ENCODE peak calls at places on chromosome 6, in nine cellular contexts. One of them, this sample, is unnamed.

GRCh38 chr6:140623498-140623897 is 1249.0 kb upstream of the CITED2 start:
- DNase-seq in vagina: no peak
- DNase-seq in HL-60: no peak
- DNase-seq in prostate gland: no peak
- DNase-seq in sigmoid colon: no peak
- DNase-seq in transverse colon: no peak
- DNase-seq in breast epithelium: no peak
- DNase-seq in stomach: no peak
- DNase-seq in spleen: no peak
- DNase-seq in this sample: no peak

GRCh38 chr6:134532694-134533624 is 215.0 kb upstream of the SGK1 start:
- DNase-seq in spleen: no peak
- DNase-seq in prostate gland: no peak
- DNase-seq in transverse colon: no peak
- DNase-seq in breast epithelium: no peak
- DNase-seq in vagina: no peak
- DNase-seq in stomach: no peak
- DNase-seq in sigmoid colon: no peak
- DNase-seq in HL-60: no peak
- DNase-seq in this sample: no peak

GRCh38 chr6:38882157-38882556 is 166.4 kb upstream of the GLP1R start:
- DNase-seq in vagina: no peak
- DNase-seq in transverse colon: no peak
- DNase-seq in prostate gland: no peak
- DNase-seq in sigmoid colon: no peak
- DNase-seq in stomach: no peak
- DNase-seq in spleen: no peak
- DNase-seq in HL-60: no peak
- DNase-seq in breast epithelium: no peak
- DNase-seq in this sample: no peak

GRCh38 chr6:27617046-27617687 is 144.3 kb upstream of the ZNF184 start:
- DNase-seq in stomach: no peak
- DNase-seq in vagina: no peak
- DNase-seq in transverse colon: no peak
- DNase-seq in prostate gland: no peak
- DNase-seq in sigmoid colon: no peak
- DNase-seq in breast epithelium: no peak
- DNase-seq in spleen: no peak
- DNase-seq in HL-60: no peak
- DNase-seq in this sample: no peak

GRCh38 chr6:152185158-152185574 is 377.7 kb downstream of the ESR1 start:
- DNase-seq in HL-60: no peak
- DNase-seq in breast epithelium: no peak
- DNase-seq in spleen: no peak
- DNase-seq in stomach: no peak
- DNase-seq in sigmoid colon: no peak
- DNase-seq in vagina: no peak
- DNase-seq in prostate gland: no peak
- DNase-seq in transverse colon: no peak
- DNase-seq in this sample: no peak

GRCh38 chr6:22152871-22153270 is 144.0 kb downstream of the PRL start:
- DNase-seq in vagina: no peak
- DNase-seq in stomach: no peak
- DNase-seq in spleen: no peak
- DNase-seq in HL-60: no peak
- DNase-seq in breast epithelium: no peak
- DNase-seq in prostate gland: no peak
- DNase-seq in transverse colon: no peak
- DNase-seq in sigmoid colon: no peak
- DNase-seq in this sample: no peak

GRCh38 chr6:36911946-36912555 is 26.3 kb downstream of the C6orf89 start:
- DNase-seq in stomach: no peak
- DNase-seq in transverse colon: no peak
- DNase-seq in breast epithelium: no peak
- DNase-seq in spleen: no peak
- DNase-seq in sigmoid colon: no peak
- DNase-seq in HL-60: peak
- DNase-seq in vagina: no peak
- DNase-seq in prostate gland: no peak
- DNase-seq in this sample: no peak

GRCh38 chr6:70709826-70710225 is 42.1 kb downstream of the SMAP1 start:
- DNase-seq in vagina: no peak
- DNase-seq in breast epithelium: no peak
- DNase-seq in spleen: no peak
- DNase-seq in stomach: no peak
- DNase-seq in transverse colon: no peak
- DNase-seq in HL-60: no peak
- DNase-seq in sigmoid colon: no peak
- DNase-seq in prostate gland: no peak
- DNase-seq in this sample: no peak

GRCh38 chr6:130322673-130323268 is 43.0 kb upstream of the TMEM200A start:
- DNase-seq in breast epithelium: no peak
- DNase-seq in HL-60: peak
- DNase-seq in vagina: no peak
- DNase-seq in transverse colon: peak
- DNase-seq in spleen: no peak
- DNase-seq in sigmoid colon: no peak
- DNase-seq in stomach: peak
- DNase-seq in prostate gland: peak
- DNase-seq in this sample: no peak

GRCh38 chr6:170296423-170296745 is 5.5 kb upstream of the DLL1 start:
- DNase-seq in sigmoid colon: no peak
- DNase-seq in stomach: no peak
- DNase-seq in vagina: no peak
- DNase-seq in spleen: no peak
- DNase-seq in transverse colon: no peak
- DNase-seq in HL-60: no peak
- DNase-seq in breast epithelium: no peak
- DNase-seq in prostate gland: no peak
- DNase-seq in this sample: no peak

GRCh38 chr6:170293881-170294755 is 3.2 kb upstream of the DLL1 start:
- DNase-seq in transverse colon: no peak
- DNase-seq in vagina: no peak
- DNase-seq in sigmoid colon: peak
- DNase-seq in prostate gland: no peak
- DNase-seq in stomach: no peak
- DNase-seq in breast epithelium: no peak
- DNase-seq in HL-60: no peak
- DNase-seq in spleen: no peak
- DNase-seq in this sample: no peak

GRCh38 chr6:170296746-170297576 is 6.1 kb upstream of the DLL1 start:
- DNase-seq in vagina: no peak
- DNase-seq in stomach: no peak
- DNase-seq in HL-60: no peak
- DNase-seq in prostate gland: no peak
- DNase-seq in spleen: no peak
- DNase-seq in breast epithelium: no peak
- DNase-seq in sigmoid colon: no peak
- DNase-seq in transverse colon: no peak
- DNase-seq in this sample: no peak

GRCh38 chr6:170294813-170295518 is 4.1 kb upstream of the DLL1 start:
- DNase-seq in prostate gland: no peak
- DNase-seq in HL-60: no peak
- DNase-seq in transverse colon: no peak
- DNase-seq in sigmoid colon: no peak
- DNase-seq in vagina: no peak
- DNase-seq in breast epithelium: no peak
- DNase-seq in stomach: no peak
- DNase-seq in spleen: no peak
- DNase-seq in this sample: no peak

DNA sequence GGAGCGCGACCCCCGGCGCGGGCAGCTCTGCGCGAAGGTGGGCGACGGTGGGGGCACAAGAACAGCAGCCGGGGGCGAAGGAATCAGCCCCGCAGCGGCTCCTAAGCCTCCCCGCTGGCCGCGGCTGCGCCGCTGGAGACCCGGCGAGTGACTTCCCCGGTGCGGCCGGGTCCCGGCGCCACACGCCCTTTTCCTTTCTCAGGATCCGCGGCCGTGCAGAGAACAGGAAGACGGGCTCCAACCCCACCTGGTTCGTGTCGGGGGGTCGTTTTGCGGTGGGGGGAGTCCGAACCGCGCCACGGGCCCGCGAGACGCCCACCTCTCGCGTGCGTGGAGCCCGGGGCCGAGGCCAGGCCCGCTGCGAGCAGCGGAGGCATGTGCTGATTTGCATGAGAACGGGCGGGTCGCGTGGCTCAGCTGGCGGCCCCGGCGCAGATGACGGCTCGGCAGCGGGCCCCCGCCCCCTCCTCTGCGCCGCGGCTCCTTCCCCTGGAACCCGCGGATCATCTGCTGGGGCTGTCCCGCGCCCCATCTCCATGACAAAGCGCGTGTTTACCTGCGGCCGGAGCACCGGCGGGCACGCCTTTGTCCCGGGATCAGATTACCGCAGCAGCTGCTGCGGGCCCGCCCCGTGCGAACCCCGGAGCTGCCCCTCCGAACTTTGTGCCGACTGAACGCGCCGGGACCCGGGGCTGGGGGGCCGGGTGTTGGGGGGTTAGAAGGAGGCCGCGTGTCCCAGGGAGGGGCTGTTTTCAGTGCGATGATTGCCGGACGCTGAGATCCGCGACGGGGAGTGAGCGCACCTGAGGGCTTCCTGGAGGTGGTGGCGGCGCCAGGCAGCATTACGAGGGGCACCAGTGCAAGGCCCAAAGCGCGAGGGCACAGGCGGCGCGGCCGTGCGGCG is 4.9 kb upstream of the DLL1 start:
- DNase-seq in breast epithelium: no peak
- DNase-seq in sigmoid colon: no peak
- DNase-seq in spleen: peak
- DNase-seq in transverse colon: peak
- DNase-seq in stomach: peak
- DNase-seq in vagina: no peak
- DNase-seq in HL-60: peak
- DNase-seq in prostate gland: peak
- DNase-seq in this sample: peak
- TF ChIP-seq POLR2AphosphoS5 in breast epithelium: no peak
- TF ChIP-seq POLR2AphosphoS5 in sigmoid colon: no peak
- TF ChIP-seq POLR2AphosphoS5 in spleen: peak
- TF ChIP-seq POLR2AphosphoS5 in transverse colon: peak
- TF ChIP-seq POLR2AphosphoS5 in stomach: no peak
- TF ChIP-seq POLR2AphosphoS5 in vagina: no peak
- TF ChIP-seq POLR2AphosphoS5 in HL-60: no peak
- TF ChIP-seq POLR2AphosphoS5 in prostate gland: peak
- TF ChIP-seq POLR2AphosphoS5 in this sample: no peak

DNA sequence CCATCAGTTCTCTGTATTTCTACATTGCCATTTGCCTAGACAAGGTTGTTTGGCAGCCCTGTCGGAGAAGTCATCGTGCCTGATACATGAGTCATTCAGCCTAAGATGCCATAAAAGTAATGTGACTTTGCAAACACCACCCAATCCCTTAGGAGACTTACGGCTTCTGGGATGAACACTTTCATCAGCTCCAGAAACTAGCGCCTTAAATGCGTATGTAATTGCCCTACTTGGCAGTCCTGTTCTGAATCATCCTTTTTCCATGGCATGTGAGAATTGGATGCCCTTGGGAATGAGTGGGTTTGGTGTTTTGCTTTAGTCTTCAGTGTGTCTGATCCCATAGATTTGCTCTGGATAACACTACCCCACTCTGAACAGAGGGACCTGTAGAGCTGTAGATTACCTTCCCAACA is 158.5 kb downstream of the SASH1 start:
- DNase-seq in breast epithelium: peak
- DNase-seq in HL-60: no peak
- DNase-seq in vagina: no peak
- DNase-seq in stomach: no peak
- DNase-seq in sigmoid colon: peak
- DNase-seq in prostate gland: no peak
- DNase-seq in spleen: no peak
- DNase-seq in transverse colon: peak
- DNase-seq in this sample: no peak
- TF ChIP-seq POLR2AphosphoS5 in breast epithelium: peak
- TF ChIP-seq POLR2AphosphoS5 in HL-60: no peak
- TF ChIP-seq POLR2AphosphoS5 in vagina: peak
- TF ChIP-seq POLR2AphosphoS5 in stomach: peak
- TF ChIP-seq POLR2AphosphoS5 in sigmoid colon: peak
- TF ChIP-seq POLR2AphosphoS5 in prostate gland: peak
- TF ChIP-seq POLR2AphosphoS5 in spleen: no peak
- TF ChIP-seq POLR2AphosphoS5 in transverse colon: peak
- TF ChIP-seq POLR2AphosphoS5 in this sample: no peak

DNA sequence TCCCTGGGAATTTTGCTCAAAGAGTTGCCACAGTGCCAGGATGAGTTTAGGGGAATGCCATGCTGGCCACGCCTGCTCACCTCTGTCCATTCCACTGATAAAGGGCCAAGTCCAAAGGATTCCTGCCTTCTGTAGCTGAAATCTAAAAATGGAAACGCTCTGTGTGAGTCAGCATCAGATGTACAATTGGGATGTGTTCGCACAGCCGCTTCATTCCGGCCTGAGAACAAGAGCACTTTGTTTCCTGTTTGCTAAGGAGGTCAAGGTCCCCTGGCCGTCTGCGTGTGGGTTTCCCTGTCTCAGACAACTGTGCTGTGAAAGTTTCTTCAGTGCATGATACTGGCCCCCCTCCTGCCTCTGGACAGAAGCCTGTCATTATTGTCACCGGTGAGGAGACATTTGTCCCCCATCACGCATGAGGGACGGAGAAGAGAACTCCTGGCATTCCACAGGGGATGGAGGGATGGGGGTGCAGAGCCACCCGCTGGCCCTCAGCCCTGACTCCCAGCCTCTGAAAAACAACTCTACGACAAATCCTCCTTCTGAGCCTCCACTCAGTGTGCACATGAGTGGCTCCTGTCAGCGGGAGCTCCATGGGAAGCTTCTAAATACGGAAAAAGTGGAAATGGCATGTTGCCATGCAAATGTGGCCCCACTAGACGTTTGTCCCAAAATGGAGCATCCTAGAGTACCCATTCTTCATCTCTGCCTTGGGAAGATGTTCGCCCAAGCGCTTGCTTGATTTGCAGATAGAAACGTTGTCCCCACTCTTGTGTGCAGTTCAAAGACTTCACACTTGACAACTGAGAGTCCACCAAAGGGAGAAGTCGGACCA is 143.5 kb upstream of the AFDN start:
- DNase-seq in spleen: no peak
- DNase-seq in vagina: no peak
- DNase-seq in sigmoid colon: peak
- DNase-seq in prostate gland: no peak
- DNase-seq in transverse colon: peak
- DNase-seq in stomach: peak
- DNase-seq in breast epithelium: peak
- DNase-seq in HL-60: no peak
- DNase-seq in this sample: no peak
- TF ChIP-seq POLR2AphosphoS5 in spleen: no peak
- TF ChIP-seq POLR2AphosphoS5 in vagina: peak
- TF ChIP-seq POLR2AphosphoS5 in sigmoid colon: no peak
- TF ChIP-seq POLR2AphosphoS5 in prostate gland: peak
- TF ChIP-seq POLR2AphosphoS5 in transverse colon: peak
- TF ChIP-seq POLR2AphosphoS5 in stomach: peak
- TF ChIP-seq POLR2AphosphoS5 in breast epithelium: peak
- TF ChIP-seq POLR2AphosphoS5 in HL-60: no peak
- TF ChIP-seq POLR2AphosphoS5 in this sample: no peak

DNA sequence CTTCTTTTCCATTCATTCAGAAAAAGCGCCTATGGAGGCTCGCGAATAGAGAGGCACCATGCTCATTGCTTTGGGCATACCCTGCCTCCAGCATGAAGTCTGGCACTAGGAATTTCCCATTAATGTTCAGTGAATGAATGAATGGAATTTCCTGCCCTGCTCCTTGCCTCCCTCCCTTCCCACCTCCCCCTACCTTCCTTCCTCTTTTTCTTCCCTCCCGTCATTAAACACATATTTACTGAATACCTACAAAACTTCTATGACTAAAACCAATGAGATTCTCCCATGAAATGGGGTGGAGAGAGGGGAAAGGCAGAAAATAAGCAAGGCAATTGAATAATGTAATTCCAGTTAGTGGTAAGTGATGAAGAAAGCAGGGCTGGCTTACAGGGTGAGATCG is 213.8 kb upstream of the AGPAT4 start:
- DNase-seq in sigmoid colon: no peak
- DNase-seq in prostate gland: no peak
- DNase-seq in vagina: no peak
- DNase-seq in stomach: no peak
- DNase-seq in transverse colon: no peak
- DNase-seq in breast epithelium: no peak
- DNase-seq in HL-60: no peak
- DNase-seq in spleen: no peak
- DNase-seq in this sample: no peak
- TF ChIP-seq POLR2AphosphoS5 in sigmoid colon: no peak
- TF ChIP-seq POLR2AphosphoS5 in prostate gland: no peak
- TF ChIP-seq POLR2AphosphoS5 in vagina: no peak
- TF ChIP-seq POLR2AphosphoS5 in stomach: no peak
- TF ChIP-seq POLR2AphosphoS5 in transverse colon: no peak
- TF ChIP-seq POLR2AphosphoS5 in breast epithelium: no peak
- TF ChIP-seq POLR2AphosphoS5 in HL-60: no peak
- TF ChIP-seq POLR2AphosphoS5 in spleen: no peak
- TF ChIP-seq POLR2AphosphoS5 in this sample: no peak